ENCODE peak calls at places on chromosomes 2 and 18, in six cellular contexts. U is HCT116, R is upper lobe of left lung, Z is IMR-90, T is sigmoid colon, E is body of pancreas. C is an unnamed sample. For H3K36me3, the result is how much of the 10 kb centered on the place peaks cover.

GRCh38 chr2:43464546-43464945 is 131.3 kb downstream of the THADA start:
- DNase-seq in U (no peak), R (no peak), Z (peak), T (peak), E (peak), C (no peak)

GRCh38 chr2:163345795-163346573 is 389.8 kb downstream of the FIGN start:
- DNase-seq in U (peak), R (no peak), Z (peak), T (no peak), E (no peak), C (no peak)

GRCh38 chr2:80467262-80467811 is 162.8 kb upstream of the LRRTM1 start:
- DNase-seq in U (no peak), R (no peak), Z (no peak), T (no peak), E (no peak), C (no peak)

GRCh38 chr2:239601201-239601851 is 200.5 kb upstream of the HDAC4 start:
- DNase-seq in U (no peak), R (peak), Z (no peak), T (peak), E (peak), C (no peak)

GRCh38 chr18:48479531-48479930 is 59.3 kb upstream of the CTIF start:
- DNase-seq in U (no peak), R (no peak), Z (no peak), T (no peak), E (no peak), C (no peak)

GRCh38 chr2:197952540-197953202 is 148.3 kb downstream of the PLCL1 start:
- DNase-seq in U (no peak), R (no peak), Z (no peak), T (no peak), E (no peak), C (no peak)

GRCh38 chr2:134218928-134219707 is 34.8 kb upstream of the MGAT5 start:
- DNase-seq in U (no peak), R (peak), Z (no peak), T (no peak), E (peak), C (no peak)

GRCh38 chr2:48541696-48542389 is 11.9 kb downstream of the STON1 start:
- DNase-seq in U (no peak), R (no peak), Z (no peak), T (no peak), E (no peak), C (no peak)

GRCh38 chr18:75090336-75090735 is 118.6 kb downstream of the PTGR3 start:
- DNase-seq in U (no peak), R (peak), Z (no peak), T (no peak), E (no peak), C (no peak)

GRCh38 chr2:46387886-46388515 is 90.8 kb downstream of the EPAS1 start:
- DNase-seq in U (no peak), R (no peak), Z (no peak), T (no peak), E (no peak), C (no peak)

GRCh38 chr2:234308814-234309195 is 188.1 kb downstream of the ARL4C start:
- DNase-seq in U (no peak), R (no peak), Z (peak), T (no peak), E (peak), C (no peak)

GRCh38 chr2:225457462-225457861 is 58.0 kb downstream of the NYAP2 start:
- DNase-seq in U (no peak), R (no peak), Z (no peak), T (no peak), E (no peak), C (no peak)

GRCh38 chr2:96262306-96262705 is 3.5 kb downstream of the TMEM127 start:
- DNase-seq in U (no peak), R (no peak), Z (no peak), T (no peak), E (no peak), C (no peak)

GRCh38 chr18:77206676-77207370 is 42.8 kb upstream of the GALR1 start:
- DNase-seq in U (no peak), R (no peak), Z (peak), T (peak), E (peak), C (no peak)

GRCh38 chr18:77210249-77210648 is 39.4 kb upstream of the GALR1 start:
- DNase-seq in U (no peak), R (peak), Z (no peak), T (no peak), E (no peak), C (no peak)

GRCh38 chr18:77209587-77209986 is 40.1 kb upstream of the GALR1 start:
- DNase-seq in U (no peak), R (peak), Z (peak), T (no peak), E (no peak), C (no peak)

GRCh38 chr18:77207540-77207939 is 42.1 kb upstream of the GALR1 start:
- DNase-seq in U (peak), R (peak), Z (peak), T (peak), E (peak), C (no peak)

GRCh38 chr18:77208969-77209368 is 40.7 kb upstream of the GALR1 start:
- DNase-seq in U (no peak), R (no peak), Z (peak), T (peak), E (peak), C (no peak)
- H3K27ac ChIP-seq in U (no peak), R (peak), Z (peak), T (peak), E (no peak), C (peak)

GRCh38 chr2:97732436-97733340 is 19.3 kb downstream of the ZAP70 start:
- DNase-seq in U (no peak), R (peak), Z (no peak), T (no peak), E (no peak), C (no peak)
- H3K36me3 ChIP-seq in U (under half), R (under half), Z (under half), T (under half), E (under half), C (under half)

DNA sequence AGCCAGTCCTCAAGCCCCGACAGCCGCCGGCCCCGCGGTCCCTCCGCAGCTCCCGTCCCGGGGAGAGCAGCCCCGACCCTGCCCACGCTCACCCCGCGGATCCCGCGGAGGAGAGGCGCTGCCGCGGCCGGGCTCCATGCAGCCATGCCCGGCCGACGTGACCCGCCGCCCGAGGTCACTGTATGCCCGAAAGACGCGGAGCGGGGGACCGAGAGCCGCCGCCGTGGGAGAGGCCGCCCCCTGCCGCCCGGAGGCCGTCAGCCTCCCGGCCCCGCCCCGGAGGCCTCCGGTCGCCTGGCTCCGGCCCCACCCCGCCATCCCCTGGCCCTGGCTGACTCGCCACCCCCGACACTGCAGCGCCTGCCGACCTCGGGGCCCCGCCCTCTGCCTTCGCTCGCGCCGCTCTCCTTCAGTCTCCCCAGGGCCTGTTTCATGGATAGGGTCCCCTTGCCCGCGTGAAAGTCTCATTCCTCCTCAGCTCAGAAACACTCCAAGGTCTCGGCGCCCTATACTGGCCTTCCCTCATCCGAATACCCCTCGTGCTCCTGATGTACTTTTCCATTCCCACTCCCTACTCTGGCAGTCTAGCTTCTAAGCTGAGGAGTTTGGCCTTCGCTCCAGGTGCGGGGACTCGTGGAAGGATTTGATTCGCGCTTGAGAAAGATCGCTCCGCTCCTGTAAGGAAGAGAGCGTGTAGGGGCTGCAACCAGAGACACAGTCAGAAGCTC is at the start of gene BOLA3:
- DNase-seq in U (peak), R (peak), Z (peak), T (peak), E (peak), C (no peak)
- TF ChIP-seq POLR2A in U (peak), R (peak), Z (peak), T (no peak), E (peak), C (peak)

GRCh38 chr2:9205481-9205880 is 1.1 kb upstream of the ASAP2 start:
- DNase-seq in U (no peak), R (no peak), Z (no peak), T (no peak), E (no peak), C (no peak)
- H3K27ac ChIP-seq in U (no peak), R (peak), Z (peak), T (peak), E (peak), C (peak)

DNA sequence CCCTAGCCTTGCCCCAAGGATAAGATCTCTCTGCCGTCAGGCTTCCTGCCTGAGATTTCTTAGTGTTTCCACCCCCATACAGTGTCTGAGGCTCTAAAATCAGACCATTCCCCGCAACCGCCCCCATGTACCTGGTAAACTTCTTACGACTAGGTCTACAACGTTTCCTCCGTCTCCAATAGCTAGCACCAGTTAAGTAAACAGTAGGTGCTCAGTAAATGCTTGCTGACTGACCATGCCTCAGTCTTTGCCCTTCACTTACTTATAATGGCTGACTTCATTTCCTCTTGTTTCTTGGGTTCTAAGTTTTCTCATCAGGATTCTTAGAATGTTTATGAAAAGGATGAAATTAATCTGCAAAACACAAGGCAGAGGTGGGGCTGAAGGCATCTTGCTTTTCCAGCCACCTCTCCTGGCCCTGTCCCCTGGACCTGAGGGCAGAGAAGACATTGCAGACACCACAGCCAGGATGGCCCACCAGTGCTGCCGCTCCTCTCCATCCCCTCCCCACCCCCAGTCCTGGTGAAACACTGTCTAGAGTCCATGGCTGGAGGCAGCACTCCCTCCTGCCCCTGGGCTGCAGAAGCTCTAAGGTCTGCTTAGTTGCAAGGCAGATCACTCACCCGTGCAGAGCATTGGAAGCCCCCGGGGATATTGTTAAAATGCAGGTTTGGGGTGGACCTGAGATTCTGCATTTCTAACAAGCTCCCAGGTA is 16.9 kb downstream of the TMEM37 start:
- DNase-seq in U (no peak), R (no peak), Z (no peak), T (no peak), E (no peak), C (no peak)
- H3K36me3 ChIP-seq in U (under half), R (under half), Z (under half), T (under half), E (under half), C (under half)